ENCODE peak calls at places on chromosome 19, in ten cellular contexts. P, I, O, T, U, Q, E, S, Y and G are unnamed samples.

GRCh38 chr19:48975947-48976847 is 11.1 kb downstream of the FTL start:
- DNase-seq in P (peak; percentile 72), I (no peak), O (no peak), T (peak; percentile 32), U (no peak), Q (no peak), E (no peak), S (peak; percentile 70), Y (no peak), G (peak; percentile 74)

GRCh38 chr19:36939153-36939552 is 23.0 kb downstream of the ZNF568 start:
- DNase-seq in P (peak; percentile 17), I (no peak), O (no peak), T (no peak), U (no peak), Q (no peak), E (no peak), S (peak; percentile 8), Y (no peak), G (no peak)

GRCh38 chr19:10690351-10690781 is 10.9 kb upstream of the QTRT1 start:
- DNase-seq in P (no peak), I (no peak), O (no peak), T (no peak), U (peak; percentile 15), Q (no peak), E (no peak), S (no peak), Y (no peak), G (no peak)

GRCh38 chr19:4368128-4368820 is 24.9 kb downstream of the MPND start:
- DNase-seq in P (no peak), I (no peak), O (no peak), T (no peak), U (no peak), Q (no peak), E (no peak), S (no peak), Y (no peak), G (no peak)

GRCh38 chr19:14150041-14150769 is 13.8 kb upstream of the ASF1B start:
- DNase-seq in P (peak; percentile 61), I (no peak), O (no peak), T (no peak), U (no peak), Q (no peak), E (no peak), S (no peak), Y (no peak), G (no peak)

GRCh38 chr19:52640916-52641315 is 2.8 kb upstream of the ZNF83 start:
- DNase-seq in P (peak; percentile 78), I (no peak), O (no peak), T (no peak), U (no peak), Q (no peak), E (no peak), S (no peak), Y (no peak), G (no peak)

GRCh38 chr19:58559275-58560006 is 1.0 kb upstream of the UBE2M start:
- DNase-seq in P (peak; percentile 93), I (peak; percentile 25), O (no peak), T (peak; percentile 41), U (peak; percentile 85), Q (peak; percentile 45), E (peak; percentile 98), S (peak; percentile 93), Y (peak; percentile 70), G (peak; percentile 92)

GRCh38 chr19:56765107-56765506 is 75.4 kb downstream of the PEG3 start:
- DNase-seq in P (peak; percentile 75), I (no peak), O (peak; percentile 36), T (no peak), U (peak; percentile 4), Q (no peak), E (no peak), S (no peak), Y (no peak), G (no peak)

GRCh38 chr19:19269952-19270694 is 3.0 kb downstream of the TM6SF2 start:
- DNase-seq in P (peak; percentile 47), I (no peak), O (no peak), T (no peak), U (no peak), Q (no peak), E (no peak), S (no peak), Y (no peak), G (no peak)

GRCh38 chr19:15197275-15198005 is 3.4 kb downstream of the NOTCH3 start:
- DNase-seq in P (peak; percentile 67), I (no peak), O (no peak), T (no peak), U (no peak), Q (no peak), E (no peak), S (peak; percentile 60), Y (no peak), G (no peak)

GRCh38 chr19:13830761-13831481 is 35.7 kb downstream of the ZSWIM4 start:
- DNase-seq in P (no peak), I (no peak), O (no peak), T (peak; percentile 38), U (no peak), Q (no peak), E (no peak), S (no peak), Y (no peak), G (no peak)

GRCh38 chr19:18453269-18454024 is 15.5 kb upstream of the ISYNA1 start:
- DNase-seq in P (no peak), I (no peak), O (no peak), T (no peak), U (no peak), Q (no peak), E (no peak), S (no peak), Y (no peak), G (no peak)

GRCh38 chr19:45798995-45799517 is 6.4 kb upstream of the DMWD start:
- DNase-seq in P (peak; percentile 91), I (peak; percentile 43), O (peak; percentile 11), T (peak; percentile 61), U (peak; percentile 72), Q (peak; percentile 38), E (peak; percentile 79), S (peak; percentile 70), Y (peak; percentile 54), G (peak; percentile 61)

GRCh38 chr19:7980168-7980567 is 25.3 kb downstream of the ELAVL1 start:
- DNase-seq in P (no peak), I (no peak), O (no peak), T (no peak), U (no peak), Q (no peak), E (no peak), S (no peak), Y (no peak), G (no peak)

GRCh38 chr19:13530720-13531119 is 24.4 kb upstream of the CACNA1A start:
- DNase-seq in P (no peak), I (no peak), O (no peak), T (no peak), U (no peak), Q (no peak), E (no peak), S (no peak), Y (no peak), G (no peak)

GRCh38 chr19:40641306-40641705 is 40.1 kb downstream of the LTBP4 start:
- DNase-seq in P (no peak), I (no peak), O (no peak), T (no peak), U (no peak), Q (no peak), E (no peak), S (no peak), Y (no peak), G (no peak)

GRCh38 chr19:13208964-13209796 is 59.0 kb downstream of the IER2 start:
- DNase-seq in P (no peak), I (no peak), O (no peak), T (no peak), U (no peak), Q (no peak), E (no peak), S (no peak), Y (no peak), G (no peak)

GRCh38 chr19:46303702-46304397 is 7.0 kb downstream of the HIF3A start:
- DNase-seq in P (peak; percentile 82), I (no peak), O (no peak), T (peak; percentile 5), U (peak; percentile 85), Q (no peak), E (peak; percentile 50), S (no peak), Y (no peak), G (no peak)